ENCODE peak calls at places on chromosomes 1 and 21, in eight cellular contexts. U is activated CD4-positive, alpha-beta memory T cell treated with anti-CD3 and anti-CD28 coated beads, Interleukin-2, amount 10 ng/mL, durations not matched to agents 7 days and 5 days; Y is GM06990; X is activated CD4-positive, alpha-beta T cell treated with anti-CD3 and anti-CD28 coated beads, Interleukin-2, amount 10 ng/mL, durations not matched to agents 7 days and 5 days; Q is HuH-7; K is stimulated activated effector memory CD8-positive, alpha-beta T cell treated with anti-CD3 and anti-CD28 coated beads, Interleukin-12 subunit alpha, Interleukin-12 subunit beta, amount 100 ng/mL, for 72 hours; V is osteocyte; D is HepG2. B is an unnamed sample.

GRCh38 chr1:23664837-23665795 is 26.5 kb upstream of the RPL11 start:
- DNase-seq in U (peak), Y (no peak), X (peak), Q (peak), K (no peak), V (no peak), D (peak), B (peak)

GRCh38 chr1:72221811-72222210 is 60.5 kb downstream of the NEGR1 start:
- DNase-seq in U (no peak), Y (no peak), X (no peak), Q (no peak), K (no peak), V (no peak), D (no peak), B (no peak)

GRCh38 chr1:6234502-6235295 is 1.1 kb downstream of the ICMT start:
- DNase-seq in U (no peak), Y (no peak), X (no peak), Q (no peak), K (no peak), V (no peak), D (no peak), B (peak)

GRCh38 chr1:21323091-21323490 is 32.8 kb upstream of the ECE1 start:
- DNase-seq in U (no peak), Y (no peak), X (no peak), Q (no peak), K (no peak), V (no peak), D (no peak), B (no peak)

GRCh38 chr1:207825719-207826556 is 74.1 kb downstream of the CD46 start:
- DNase-seq in U (peak), Y (peak), X (peak), Q (no peak), K (peak), V (no peak), D (peak), B (no peak)

GRCh38 chr1:156733989-156734584 is 5.5 kb upstream of the ISG20L2 start:
- DNase-seq in U (no peak), Y (no peak), X (no peak), Q (no peak), K (no peak), V (no peak), D (no peak), B (no peak)

GRCh38 chr1:211698161-211699026 is 23.0 kb upstream of the NEK2 start:
- DNase-seq in U (peak), Y (peak), X (peak), Q (peak), K (peak), V (peak), D (peak), B (peak)

GRCh38 chr1:79633456-79633855 is 626.9 kb upstream of the ADGRL4 start:
- DNase-seq in U (no peak), Y (no peak), X (no peak), Q (no peak), K (no peak), V (no peak), D (no peak), B (no peak)

GRCh38 chr1:229452956-229453801 is 19.3 kb upstream of the ACTA1 start:
- DNase-seq in U (no peak), Y (no peak), X (no peak), Q (no peak), K (no peak), V (no peak), D (peak), B (peak)

GRCh38 chr21:37717534-37717933 is 198.7 kb downstream of the KCNJ6 start:
- DNase-seq in U (no peak), Y (no peak), X (no peak), Q (no peak), K (no peak), V (no peak), D (no peak), B (no peak)

GRCh38 chr21:24428539-24429186 is 1178.6 kb downstream of the MRPL39 start:
- DNase-seq in U (peak), Y (no peak), X (peak), Q (no peak), K (no peak), V (no peak), D (no peak), B (no peak)

GRCh38 chr1:237042892-237043576 is 1.1 kb downstream of the RYR2 start:
- DNase-seq in U (no peak), Y (peak), X (no peak), Q (no peak), K (no peak), V (no peak), D (no peak), B (no peak)

GRCh38 chr21:37896788-37897187 is 19.5 kb downstream of the KCNJ6 start:
- DNase-seq in U (no peak), Y (no peak), X (no peak), Q (no peak), K (no peak), V (no peak), D (no peak), B (no peak)

GRCh38 chr1:85091647-85092295 is 43.5 kb upstream of the MCOLN3 start:
- DNase-seq in U (no peak), Y (no peak), X (no peak), Q (no peak), K (no peak), V (no peak), D (no peak), B (no peak)

GRCh38 chr1:232793944-232794343 is 11.3 kb upstream of the MAP10 start:
- DNase-seq in U (peak), Y (no peak), X (peak), Q (peak), K (no peak), V (no peak), D (no peak), B (peak)

GRCh38 chr1:67659229-67659628 is 25.8 kb upstream of the GADD45A start:
- DNase-seq in U (no peak), Y (no peak), X (no peak), Q (no peak), K (no peak), V (no peak), D (no peak), B (peak)

GRCh38 chr1:115555446-115555845 is 86.3 kb upstream of the VANGL1 start:
- DNase-seq in U (no peak), Y (no peak), X (no peak), Q (no peak), K (no peak), V (no peak), D (no peak), B (no peak)

GRCh38 chr1:92792340-92792782 is 7.5 kb upstream of the EVI5 start:
- DNase-seq in U (no peak), Y (no peak), X (no peak), Q (no peak), K (no peak), V (no peak), D (no peak), B (peak)

GRCh38 chr1:161192476-161193465 is 6.1 kb downstream of the ADAMTS4 start:
- DNase-seq in U (peak), Y (no peak), X (peak), Q (peak), K (peak), V (no peak), D (peak), B (peak)

GRCh38 chr1:213418268-213419068 is 367.4 kb downstream of the RPS6KC1 start:
- DNase-seq in U (no peak), Y (no peak), X (no peak), Q (no peak), K (no peak), V (peak), D (no peak), B (no peak)

GRCh38 chr1:187680823-187681222 is 852.1 kb downstream of the PLA2G4A start:
- DNase-seq in U (no peak), Y (no peak), X (no peak), Q (no peak), K (no peak), V (no peak), D (no peak), B (peak)

GRCh38 chr1:74812180-74812541 is 79.2 kb downstream of the TYW3 start:
- DNase-seq in U (no peak), Y (peak), X (no peak), Q (no peak), K (no peak), V (no peak), D (no peak), B (no peak)

GRCh38 chr1:157025856-157026255 is 19.7 kb downstream of the ARHGEF11 start:
- DNase-seq in U (no peak), Y (no peak), X (no peak), Q (no peak), K (no peak), V (no peak), D (no peak), B (no peak)

GRCh38 chr1:21677168-21677567 is 8.0 kb upstream of the RAP1GAP start:
- DNase-seq in U (no peak), Y (no peak), X (no peak), Q (no peak), K (no peak), V (peak), D (no peak), B (no peak)

GRCh38 chr1:84598846-84599741 is 24.9 kb upstream of the CTBS start:
- DNase-seq in U (no peak), Y (peak), X (no peak), Q (no peak), K (no peak), V (no peak), D (no peak), B (no peak)

GRCh38 chr21:27569831-27570230 is 602.9 kb upstream of the ADAMTS5 start:
- DNase-seq in U (no peak), Y (no peak), X (no peak), Q (no peak), K (no peak), V (no peak), D (no peak), B (no peak)

GRCh38 chr1:53792751-53793150 is 45.3 kb downstream of the NDC1 start:
- DNase-seq in U (no peak), Y (no peak), X (no peak), Q (no peak), K (no peak), V (no peak), D (no peak), B (no peak)

GRCh38 chr21:45528028-45528705 is 14.1 kb downstream of the SLC19A1 start:
- DNase-seq in U (no peak), Y (no peak), X (no peak), Q (no peak), K (no peak), V (no peak), D (no peak), B (no peak)

GRCh38 chr1:9368356-9368755 is 75.7 kb downstream of the SPSB1 start:
- DNase-seq in U (no peak), Y (no peak), X (peak), Q (no peak), K (no peak), V (no peak), D (no peak), B (no peak)

GRCh38 chr1:153359241-153359640 is 1.6 kb downstream of the S100A9 start:
- DNase-seq in U (no peak), Y (no peak), X (no peak), Q (no peak), K (no peak), V (peak), D (no peak), B (no peak)

GRCh38 chr1:198726455-198726854 is 87.6 kb downstream of the PTPRC start:
- DNase-seq in U (no peak), Y (no peak), X (no peak), Q (no peak), K (no peak), V (no peak), D (no peak), B (no peak)

GRCh38 chr1:2375246-2375922 is 16.0 kb downstream of the MORN1 start:
- DNase-seq in U (no peak), Y (peak), X (no peak), Q (no peak), K (no peak), V (no peak), D (no peak), B (no peak)

GRCh38 chr1:235402457-235403200 is 35.4 kb downstream of the TBCE start:
- DNase-seq in U (no peak), Y (no peak), X (no peak), Q (no peak), K (no peak), V (no peak), D (peak), B (no peak)

GRCh38 chr1:42177551-42177981 is 13.0 kb upstream of the GUCA2A start:
- DNase-seq in U (no peak), Y (no peak), X (no peak), Q (no peak), K (no peak), V (no peak), D (no peak), B (peak)

GRCh38 chr1:42043182-42043581 is 110.0 kb upstream of the GUCA2B start:
- DNase-seq in U (no peak), Y (no peak), X (no peak), Q (no peak), K (no peak), V (no peak), D (no peak), B (no peak)